ENCODE peak calls at places on chromosome 21, in five cellular contexts. Q is CD4-positive, CD25-positive, alpha-beta regulatory T cell; R is WERI-Rb-1; M is pancreas; B is heart right ventricle. I is an unnamed sample.
A peak's percentile ranks its signal among the peaks of the same experiment; 100 is the strongest.

GRCh38 chr21:35035581-35035980 is 13.5 kb downstream of the RUNX1 start:
- DNase-seq in R (no peak), M (no peak), Q (no peak), B (no peak), I (no peak)

GRCh38 chr21:25855591-25855990 is 120.8 kb downstream of the GABPA start:
- DNase-seq in R (no peak), B (no peak), Q (no peak), M (no peak), I (no peak)

GRCh38 chr21:25837545-25838263 is 102.9 kb downstream of the GABPA start:
- DNase-seq in Q (no peak), B (no peak), R (no peak), M (no peak), I (no peak)

GRCh38 chr21:31098576-31099005 is 60.3 kb upstream of the KRTAP19-8 start:
- DNase-seq in Q (peak; percentile 78), B (peak; percentile 66), R (peak; percentile 73), M (peak; percentile 82), I (peak; percentile 69)

GRCh38 chr21:26572668-26573381 is at the start of gene CYYR1:
- DNase-seq in M (peak; percentile 58), Q (no peak), B (peak; percentile 33), R (no peak), I (no peak)

GRCh38 chr21:35517848-35518247 is 468.7 kb upstream of the RUNX1 start:
- DNase-seq in M (no peak), R (no peak), Q (no peak), B (no peak), I (no peak)

GRCh38 chr21:43603230-43603626 is 56.1 kb downstream of the HSF2BP start:
- DNase-seq in M (no peak), B (no peak), Q (no peak), R (no peak), I (no peak)

GRCh38 chr21:34807881-34808568 is 139.2 kb downstream of the CLIC6 start:
- DNase-seq in M (no peak), B (no peak), R (no peak), Q (peak; percentile 62), I (no peak)

GRCh38 chr21:35738342-35738961 is 321.9 kb downstream of the SETD4 start:
- DNase-seq in B (peak; percentile 16), Q (no peak), R (no peak), M (no peak), I (no peak)

GRCh38 chr21:15895142-15896106 is 165.6 kb downstream of the USP25 start:
- DNase-seq in Q (no peak), M (no peak), R (no peak), B (no peak), I (no peak)

GRCh38 chr21:35198004-35198403 is 148.9 kb upstream of the RUNX1 start:
- DNase-seq in Q (no peak), B (no peak), M (no peak), R (no peak), I (no peak)

GRCh38 chr21:15826908-15827601 is 97.3 kb downstream of the USP25 start:
- DNase-seq in Q (no peak), R (no peak), M (no peak), B (no peak), I (no peak)

GRCh38 chr21:26032263-26032662 is 138.3 kb downstream of the APP start:
- DNase-seq in Q (no peak), M (no peak), B (no peak), R (no peak), I (no peak)

GRCh38 chr21:40139636-40140035 is 272.4 kb downstream of the PCP4 start:
- DNase-seq in B (no peak), Q (no peak), M (no peak), R (no peak), I (no peak)

GRCh38 chr21:28633803-28634572 is 358.7 kb downstream of the LTN1 start:
- DNase-seq in R (no peak), M (no peak), B (peak; percentile 32), Q (peak; percentile 12), I (no peak)

GRCh38 chr21:37742532-37742931 is 173.7 kb downstream of the KCNJ6 start:
- DNase-seq in R (no peak), M (no peak), B (no peak), Q (no peak), I (no peak)

GRCh38 chr21:35203093-35204021 is 154.3 kb upstream of the RUNX1 start:
- DNase-seq in R (no peak), B (no peak), Q (no peak), M (no peak), I (no peak)

GRCh38 chr21:14120091-14120734 is 90.5 kb downstream of the LIPI start:
- DNase-seq in Q (peak; percentile 65), R (peak; percentile 60), B (peak; percentile 16), M (peak; percentile 75), I (no peak)

GRCh38 chr21:37370152-37371040 is 3.8 kb downstream of the DYRK1A start:
- DNase-seq in R (no peak), Q (peak; percentile 54), M (no peak), B (no peak), I (no peak)

GRCh38 chr21:15514073-15514946 is 215.5 kb upstream of the USP25 start:
- DNase-seq in B (no peak), Q (peak; percentile 88), R (no peak), M (no peak), I (no peak)

GRCh38 chr21:17438642-17439041 is 74.2 kb upstream of the CXADR start:
- DNase-seq in R (peak; percentile 90), B (no peak), Q (no peak), M (no peak), I (peak; percentile 47)

GRCh38 chr21:15772654-15773053 is 42.9 kb downstream of the USP25 start:
- DNase-seq in M (no peak), R (no peak), B (no peak), Q (no peak), I (no peak)

GRCh38 chr21:37514038-37514665 is 147.6 kb downstream of the DYRK1A start:
- DNase-seq in B (no peak), M (no peak), R (no peak), Q (no peak), I (no peak)

GRCh38 chr21:18023099-18023498 is 203.9 kb upstream of the C21orf91 start:
- DNase-seq in B (no peak), R (peak; percentile 66), M (no peak), Q (no peak), I (no peak)

GRCh38 chr21:44454747-44455523 is at the start of gene LRRC3:
- DNase-seq in R (peak; percentile 96), Q (peak; percentile 86), B (peak; percentile 90), M (peak; percentile 88), I (no peak)

GRCh38 chr21:29433366-29434059 is 134.8 kb downstream of the BACH1 start:
- DNase-seq in B (no peak), M (no peak), R (no peak), Q (no peak), I (no peak)

GRCh38 chr21:14766241-14766640 is 220.1 kb upstream of the SAMSN1 start:
- DNase-seq in B (no peak), Q (no peak), R (peak; percentile 9), M (no peak), I (no peak)

GRCh38 chr21:15015622-15016471 is 49.0 kb downstream of the NRIP1 start:
- DNase-seq in B (no peak), Q (no peak), R (no peak), M (no peak), I (no peak)

GRCh38 chr21:46518983-46519583 is 60.4 kb downstream of the DIP2A start:
- DNase-seq in M (no peak), R (no peak), B (no peak), Q (no peak), I (no peak)
- H3K27ac ChIP-seq in M (no peak overlapping the region), R (no peak overlapping the region), B (no peak overlapping the region), Q (no peak overlapping the region), I (no peak overlapping the region)

GRCh38 chr21:38809170-38809878 is 3.6 kb downstream of the ETS2 start:
- DNase-seq in B (no peak), R (no peak), M (no peak), Q (no peak), I (no peak)
- H3K27ac ChIP-seq in B (peak overlapping the region; percentile 99), R (no peak overlapping the region), M (peak overlapping the region; percentile 15), Q (no peak overlapping the region), I (peak overlapping the region; percentile 62)

GRCh38 chr21:33433425-33434114 is 30.4 kb downstream of the IFNGR2 start:
- DNase-seq in Q (no peak), R (no peak), B (no peak), M (peak; percentile 15), I (no peak)
- H3K27ac ChIP-seq in Q (no peak overlapping the region), R (no peak overlapping the region), B (peak overlapping the region; percentile 79), M (peak overlapping the region; percentile 16), I (peak overlapping the region; percentile 40)

DNA sequence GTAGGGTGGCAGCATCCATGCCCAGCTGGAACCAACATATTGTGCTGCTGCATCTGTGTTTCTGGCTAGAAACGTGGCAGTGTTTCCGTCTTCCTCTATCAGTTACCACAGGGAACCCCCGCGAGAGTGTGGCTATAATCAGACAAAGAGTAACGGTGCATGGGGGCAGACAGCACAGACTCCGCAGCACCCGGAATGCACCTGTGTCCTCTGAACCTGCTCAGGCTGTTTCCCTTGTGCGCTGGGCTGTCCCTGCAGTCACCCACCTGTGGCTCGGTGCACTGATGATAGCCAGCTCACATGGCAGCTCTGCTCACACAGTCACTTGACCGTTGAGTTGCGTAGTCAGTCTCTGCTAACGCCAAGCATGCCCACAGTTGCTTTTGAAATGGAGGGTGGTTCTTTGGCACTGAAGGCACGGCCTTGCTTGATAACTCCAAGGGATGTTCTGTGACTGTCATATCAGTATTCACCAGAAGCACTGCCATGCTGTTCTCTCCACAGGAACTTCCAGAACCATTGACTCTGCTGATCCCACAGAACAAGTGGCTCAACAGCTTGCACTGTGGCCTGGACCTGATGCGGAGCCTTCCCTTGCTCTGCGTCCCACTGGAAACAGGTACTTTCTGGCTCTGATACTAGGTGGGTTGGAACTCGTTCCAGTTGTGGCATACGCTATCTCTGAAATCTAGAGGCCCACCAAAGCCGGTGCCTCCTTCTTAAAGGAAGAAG is 11.2 kb upstream of the PCBP3 start:
- DNase-seq in B (no peak), M (no peak), Q (no peak), R (no peak), I (no peak)
- H3K27ac ChIP-seq in B (no peak overlapping the region), M (no peak overlapping the region), Q (no peak overlapping the region), R (peak overlapping the region; percentile 53), I (no peak overlapping the region)

DNA sequence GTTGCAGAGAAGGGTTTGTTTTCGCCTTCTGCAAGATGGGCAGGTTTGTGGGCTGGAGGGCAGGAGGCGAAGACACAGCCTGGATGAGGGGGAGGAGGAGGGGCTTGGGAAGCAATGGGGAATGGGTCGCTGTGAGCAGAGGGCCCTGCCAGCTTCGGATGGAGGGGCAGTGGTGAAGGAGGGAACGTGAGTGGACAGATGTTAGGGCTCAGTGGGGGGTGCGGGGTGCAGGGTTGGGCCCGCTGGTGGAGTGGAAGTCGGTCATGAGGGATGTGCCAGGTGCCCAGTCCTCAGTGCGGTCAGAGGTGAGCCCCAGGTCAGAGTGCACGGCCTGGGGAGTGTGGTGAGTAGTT is 55.5 kb upstream of the ABCG1 start:
- DNase-seq in B (no peak), M (peak; percentile 43), R (no peak), Q (no peak), I (no peak)
- H3K27ac ChIP-seq in B (no peak overlapping the region), M (no peak overlapping the region), R (no peak overlapping the region), Q (no peak overlapping the region), I (no peak overlapping the region)

I was measured in dorsolateral prefrontal cortex.